ENCODE peak calls at places on chromosome 21, in six cellular contexts. P is M059J, M is fibroblast of lung, N is hepatocyte, J is NCI-H1105 treated with DMSO at 0.1 percent for 48 hours, U is GOT3. L is an unnamed sample.

GRCh38 chr21:42578761-42579415 is 65.2 kb downstream of the SLC37A1 start:
- DNase-seq in U (no peak), N (no peak), M (no peak), P (no peak), J (no peak), L (no peak)

GRCh38 chr21:40714516-40714915 is 132.4 kb downstream of the DSCAM start:
- DNase-seq in U (no peak), M (no peak), J (no peak), N (no peak), P (no peak), L (no peak)

GRCh38 chr21:45632897-45633260 is 10.6 kb upstream of the PCBP3 start:
- DNase-seq in M (no peak), J (no peak), P (no peak), N (no peak), U (no peak), L (peak)

GRCh38 chr21:41207401-41208388 is 39.7 kb downstream of the BACE2 start:
- DNase-seq in J (peak), P (no peak), U (no peak), N (peak), M (peak), L (no peak)

GRCh38 chr21:15742052-15742451 is 12.3 kb downstream of the USP25 start:
- DNase-seq in U (no peak), N (no peak), P (peak), M (no peak), J (no peak), L (no peak)

GRCh38 chr21:26130249-26130896 is 40.2 kb downstream of the APP start:
- DNase-seq in M (peak), J (no peak), P (peak), N (no peak), U (no peak), L (no peak)

GRCh38 chr21:23401278-23401677 is 2206.0 kb downstream of the MRPL39 start:
- DNase-seq in N (peak), U (no peak), J (peak), P (no peak), M (no peak), L (no peak)

GRCh38 chr21:46100020-46100419 is 2.1 kb downstream of the COL6A2 start:
- DNase-seq in P (no peak), U (no peak), N (no peak), J (no peak), M (no peak), L (peak)

GRCh38 chr21:37118187-37118826 is 45.3 kb downstream of the TTC3 start:
- DNase-seq in M (no peak), P (no peak), N (no peak), U (no peak), J (no peak), L (no peak)

GRCh38 chr21:38032402-38032801 is 116.1 kb upstream of the KCNJ6 start:
- DNase-seq in N (no peak), M (no peak), U (no peak), J (no peak), P (no peak), L (no peak)

GRCh38 chr21:41861987-41862386 is 17.2 kb downstream of the PRDM15 start:
- DNase-seq in J (no peak), M (no peak), U (no peak), P (no peak), N (no peak), L (no peak)

GRCh38 chr21:35323947-35324346 is 274.8 kb upstream of the RUNX1 start:
- DNase-seq in M (peak), P (no peak), J (no peak), U (no peak), N (peak), L (no peak)

GRCh38 chr21:37551406-37552355 is 185.1 kb downstream of the DYRK1A start:
- DNase-seq in U (no peak), P (peak), N (peak), M (peak), J (no peak), L (peak)

GRCh38 chr21:43361127-43361492 is 65.8 kb downstream of the SIK1 start:
- DNase-seq in M (peak), U (no peak), N (peak), J (no peak), P (no peak), L (no peak)

GRCh38 chr21:26513212-26513611 is 59.9 kb downstream of the CYYR1 start:
- DNase-seq in M (peak), J (no peak), N (no peak), U (no peak), P (peak), L (no peak)

GRCh38 chr21:42673633-42674328 is 20.4 kb downstream of the PDE9A start:
- DNase-seq in P (no peak), J (no peak), N (no peak), U (no peak), M (no peak), L (no peak)

GRCh38 chr21:43728467-43729390 is 9.8 kb downstream of the PDXK start:
- DNase-seq in P (peak), J (peak), N (peak), M (peak), U (peak), L (peak)

GRCh38 chr21:45256021-45256911 is 31.4 kb downstream of the POFUT2 start:
- DNase-seq in M (no peak), P (no peak), J (no peak), U (no peak), N (no peak), L (peak)

GRCh38 chr21:36236052-36236730 is 79.6 kb downstream of the DOP1B start:
- DNase-seq in P (no peak), U (no peak), M (no peak), J (no peak), N (no peak), L (no peak)

L was measured in osteocyte.